ENCODE peak calls at places on chromosome 1, in five cellular contexts. D is breast epithelium, F is gastrocnemius medialis, Y is psoas muscle, B is stomach. U is an unnamed sample.

GRCh38 chr1:153635872-153636271 is 2.0 kb downstream of the CHTOP start:
- DNase-seq in F (no peak), Y (no peak), B (no peak), D (no peak), U (no peak)

GRCh38 chr1:171506525-171507304 is 21.4 kb downstream of the PRRC2C start:
- DNase-seq in B (no peak), D (no peak), Y (no peak), F (no peak), U (no peak)

GRCh38 chr1:44305962-44306422 is 49.1 kb downstream of the ERI3 start:
- DNase-seq in F (no peak), D (no peak), Y (no peak), B (no peak), U (no peak)

GRCh38 chr1:47469910-47470309 is 32.1 kb downstream of the FOXD2 start:
- DNase-seq in Y (no peak), D (no peak), F (no peak), B (no peak), U (no peak)

GRCh38 chr1:112714313-112715263 is 544 bp downstream of the PPM1J start:
- DNase-seq in F (peak; percentile 71), B (peak; percentile 32), D (no peak), Y (peak; percentile 72), U (no peak)

GRCh38 chr1:154433161-154433681 is 28.1 kb downstream of the IL6R start:
- DNase-seq in D (peak; percentile 58), B (no peak), F (peak; percentile 86), Y (peak; percentile 74), U (no peak)

GRCh38 chr1:92277105-92277504 is 21.7 kb downstream of the GLMN start:
- DNase-seq in F (no peak), B (no peak), D (no peak), Y (no peak), U (no peak)

GRCh38 chr1:92948071-92948470 is 13.2 kb downstream of the DIPK1A start:
- DNase-seq in D (no peak), B (no peak), Y (no peak), F (no peak), U (no peak)

GRCh38 chr1:40389871-40390560 is 16.5 kb downstream of the SMAP2 start:
- DNase-seq in D (no peak), B (peak; percentile 53), Y (no peak), F (peak; percentile 73), U (no peak)

GRCh38 chr1:227212164-227212563 is 106.1 kb downstream of the CDC42BPA start:
- DNase-seq in F (no peak), Y (no peak), D (no peak), B (no peak), U (no peak)

GRCh38 chr1:15172405-15173259 is 19.1 kb downstream of the TMEM51 start:
- DNase-seq in B (no peak), F (no peak), Y (no peak), D (peak; percentile 59), U (no peak)

GRCh38 chr1:208248254-208248935 is 4.2 kb upstream of the PLXNA2 start:
- DNase-seq in B (no peak), D (no peak), Y (no peak), F (no peak), U (no peak)

GRCh38 chr1:59484090-59484489 is 187.2 kb downstream of the FGGY start:
- DNase-seq in Y (no peak), F (no peak), B (no peak), D (no peak), U (no peak)

GRCh38 chr1:15406911-15407559 is 2.7 kb upstream of the EFHD2 start:
- DNase-seq in F (peak; percentile 32), D (no peak), B (no peak), Y (peak; percentile 71), U (peak; percentile 85)

GRCh38 chr1:51381964-51382363 is 51.6 kb upstream of the TTC39A start:
- DNase-seq in B (no peak), F (no peak), D (no peak), Y (no peak), U (no peak)

GRCh38 chr1:9235123-9235513 is 544 bp downstream of the H6PD start:
- DNase-seq in Y (no peak), D (no peak), B (peak; percentile 39), F (peak; percentile 41), U (no peak)

GRCh38 chr1:234958702-234959649 is 169.7 kb downstream of the TOMM20 start:
- DNase-seq in Y (no peak), D (no peak), F (no peak), B (no peak), U (peak; percentile 51)

GRCh38 chr1:5718716-5719632 is 273.3 kb downstream of the NPHP4 start:
- DNase-seq in F (no peak), B (peak; percentile 16), Y (no peak), D (no peak), U (no peak)

GRCh38 chr1:53082826-53083225 is 20.8 kb downstream of the PODN start:
- DNase-seq in F (no peak), Y (no peak), D (no peak), B (no peak), U (no peak)

GRCh38 chr1:56525463-56526155 is 53.8 kb downstream of the PLPP3 start:
- DNase-seq in F (no peak), B (peak; percentile 36), Y (no peak), D (no peak), U (no peak)

GRCh38 chr1:202627841-202628565 is 82.3 kb downstream of the SYT2 start:
- DNase-seq in D (no peak), Y (peak; percentile 41), B (no peak), F (no peak), U (no peak)

GRCh38 chr1:243496173-243496553 is 240.3 kb downstream of the SDCCAG8 start:
- DNase-seq in D (no peak), Y (peak; percentile 62), F (peak; percentile 38), B (no peak), U (no peak)

GRCh38 chr1:224615861-224616760 is at the start of gene CNIH3:
- DNase-seq in B (peak; percentile 53), F (peak; percentile 55), D (no peak), Y (peak; percentile 70), U (no peak)

GRCh38 chr1:210262167-210262896 is 29.7 kb downstream of the SERTAD4 start:
- DNase-seq in B (no peak), D (no peak), F (no peak), Y (no peak), U (peak; percentile 72)

GRCh38 chr1:243732627-243733026 is 117.4 kb downstream of the AKT3 start:
- DNase-seq in B (no peak), D (no peak), Y (no peak), F (no peak), U (no peak)

GRCh38 chr1:76128096-76128495 is 53.5 kb downstream of the ST6GALNAC3 start:
- DNase-seq in D (no peak), B (no peak), F (no peak), Y (no peak), U (no peak)

GRCh38 chr1:160154790-160155189 is 3.4 kb downstream of the ATP1A4 start:
- DNase-seq in F (no peak), B (peak; percentile 16), Y (no peak), D (no peak), U (no peak)

GRCh38 chr1:38327559-38327973 is 281.0 kb upstream of the POU3F1 start:
- DNase-seq in D (no peak), F (no peak), Y (no peak), B (no peak), U (no peak)

GRCh38 chr1:214532070-214532469 is 19.3 kb downstream of the PTPN14 start:
- DNase-seq in F (peak; percentile 80), B (no peak), Y (peak; percentile 74), D (no peak), U (no peak)

GRCh38 chr1:226268421-226269124 is 40.4 kb downstream of the LIN9 start:
- DNase-seq in Y (no peak), D (no peak), B (no peak), F (no peak), U (no peak)

GRCh38 chr1:81550753-81551152 is 250.0 kb upstream of the ADGRL2 start:
- DNase-seq in Y (no peak), B (no peak), F (no peak), D (peak; percentile 39), U (no peak)

GRCh38 chr1:95520390-95520789 is 286.4 kb downstream of the RWDD3 start:
- DNase-seq in D (no peak), Y (no peak), B (no peak), F (no peak), U (no peak)

GRCh38 chr1:16093611-16094010 is 20.2 kb upstream of the FAM131C start:
- DNase-seq in B (no peak), F (no peak), Y (no peak), D (no peak), U (no peak)

GRCh38 chr1:164830628-164831027 is 271.6 kb downstream of the PBX1 start:
- DNase-seq in Y (no peak), B (no peak), F (no peak), D (no peak), U (no peak)

GRCh38 chr1:239952348-239953307 is 139.1 kb upstream of the FMN2 start:
- DNase-seq in B (no peak), D (no peak), F (no peak), Y (no peak), U (no peak)

GRCh38 chr1:205494119-205494518 is 10.3 kb upstream of the CDK18 start:
- DNase-seq in D (no peak), F (no peak), Y (no peak), B (no peak), U (no peak)

GRCh38 chr1:205491794-205492193 is 12.7 kb upstream of the CDK18 start:
- DNase-seq in Y (no peak), D (no peak), F (no peak), B (no peak), U (no peak)

GRCh38 chr1:205493241-205494085 is 11.0 kb upstream of the CDK18 start:
- DNase-seq in Y (no peak), F (peak; percentile 23), B (peak; percentile 28), D (peak; percentile 66), U (peak; percentile 67)

GRCh38 chr1:205492201-205492667 is 12.2 kb upstream of the CDK18 start:
- DNase-seq in D (no peak), Y (no peak), F (no peak), B (no peak), U (no peak)

DNA sequence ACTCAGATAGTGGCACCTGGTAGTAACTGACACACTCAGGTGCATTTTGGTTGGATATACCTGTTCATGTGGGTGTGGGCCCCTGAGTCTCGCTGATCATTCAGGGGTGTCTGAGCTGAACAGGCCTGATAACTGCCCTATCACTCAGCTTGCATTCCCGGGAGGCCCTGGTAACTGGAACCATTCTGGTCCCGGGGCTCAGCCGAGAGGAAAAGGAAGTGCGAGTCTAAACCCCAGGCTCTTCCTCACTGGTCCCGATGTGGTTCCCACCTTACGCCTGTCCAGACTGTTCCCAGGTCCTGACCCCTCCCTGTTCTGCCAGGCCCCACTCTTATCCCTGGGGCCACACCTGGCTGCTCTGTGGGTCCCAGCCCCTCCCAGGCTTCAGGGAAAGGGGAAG is 11.7 kb upstream of the CDK18 start:
- DNase-seq in D (no peak), Y (no peak), F (no peak), B (no peak), U (no peak)
- H3K27me3 ChIP-seq in D (no peaks in the 10 kb centered on the region), Y (no peaks in the 10 kb centered on the region), F (no peaks in the 10 kb centered on the region), B (no peaks in the 10 kb centered on the region), U (no peaks in the 10 kb centered on the region)

GRCh38 chr1:241219449-241219848 is 137.6 kb downstream of the RGS7 start:
- DNase-seq in F (no peak), D (no peak), B (no peak), Y (no peak), U (no peak)
- H3K27me3 ChIP-seq in F (no peaks in the 10 kb centered on the region), D (no peaks in the 10 kb centered on the region), B (no peaks in the 10 kb centered on the region), Y (no peaks in the 10 kb centered on the region), U (no peaks in the 10 kb centered on the region)

GRCh38 chr1:236397173-236397759 is 3.2 kb downstream of the EDARADD start:
- DNase-seq in D (no peak), F (no peak), Y (no peak), B (no peak), U (no peak)
- H3K27me3 ChIP-seq in D (no peaks in the 10 kb centered on the region), F (peaks cover 16% of the 10 kb centered on the region), Y (no peaks in the 10 kb centered on the region), B (peaks cover 11% of the 10 kb centered on the region), U (no peaks in the 10 kb centered on the region)

GRCh38 chr1:18735369-18735997 is 104.8 kb downstream of the PAX7 start:
- DNase-seq in D (no peak), F (no peak), B (no peak), Y (no peak), U (no peak)
- H3K27me3 ChIP-seq in D (no peaks in the 10 kb centered on the region), F (peaks cover 4% of the 10 kb centered on the region), B (peaks cover 53% of the 10 kb centered on the region), Y (no peaks in the 10 kb centered on the region), U (no peaks in the 10 kb centered on the region)

U was measured in right atrium auricular region.